ENCODE peak calls at places on chromosomes 4 and X, in four cellular contexts. V is HepG2, K is K562, D is GM12878. E is an unnamed sample.

GRCh38 chr4:102758241-102758871 is 2.4 kb downstream of the MANBA start:
- DNase-seq in D (no peak), K (no peak), V (no peak), E (no peak)

GRCh38 chrX:78105944-78106650 is 2.0 kb downstream of the PGK1 start:
- DNase-seq in V (no peak), K (no peak), D (no peak), E (no peak)

GRCh38 chr4:106502106-106502699 is 133.6 kb upstream of the GIMD1 start:
- DNase-seq in D (no peak), K (peak), V (peak), E (peak)

GRCh38 chrX:123736333-123736921 is 3.6 kb upstream of the THOC2 start:
- DNase-seq in V (no peak), D (no peak), K (no peak), E (no peak)

GRCh38 chr4:124564121-124564520 is 148.4 kb downstream of the ANKRD50 start:
- DNase-seq in V (no peak), K (no peak), D (no peak), E (no peak)

GRCh38 chrX:38973327-38973726 is 172.1 kb downstream of the MID1IP1 start:
- DNase-seq in K (no peak), D (no peak), V (no peak), E (no peak)

GRCh38 chr4:185811509-185812364 is at the start of gene SORBS2:
- DNase-seq in K (no peak), D (peak), V (peak), E (peak)

GRCh38 chrX:39204349-39204748 is 403.1 kb downstream of the MID1IP1 start:
- DNase-seq in D (no peak), K (no peak), V (no peak), E (no peak)

GRCh38 chr4:145301386-145302080 is 121.1 kb upstream of the OTUD4 start:
- DNase-seq in K (no peak), D (no peak), V (no peak), E (no peak)

GRCh38 chrX:129239371-129239770 is 283.9 kb downstream of the SMARCA1 start:
- DNase-seq in V (no peak), K (no peak), D (no peak), E (no peak)

GRCh38 chrX:113512700-113513395 is 672.2 kb upstream of the AMOT start:
- DNase-seq in D (no peak), V (no peak), K (no peak), E (no peak)

GRCh38 chrX:110646386-110646785 is 149.2 kb downstream of the CHRDL1 start:
- DNase-seq in K (no peak), V (no peak), D (no peak), E (no peak)

GRCh38 chr4:84317513-84317912 is 181.6 kb downstream of the NKX6-1 start:
- DNase-seq in D (no peak), K (no peak), V (no peak), E (no peak)

GRCh38 chr4:48694824-48695223 is 85.3 kb downstream of the FRYL start:
- DNase-seq in D (no peak), V (no peak), K (no peak), E (no peak)

GRCh38 chrX:45847966-45848365 is 647.3 kb upstream of the DIPK2B start:
- DNase-seq in D (no peak), K (no peak), V (no peak), E (no peak)

GRCh38 chr4:75248770-75249467 is 265.3 kb downstream of the RCHY1 start:
- DNase-seq in K (no peak), D (no peak), V (no peak), E (no peak)

GRCh38 chrX:100731441-100732281 is at the start of gene SYTL4:
- DNase-seq in D (no peak), V (no peak), K (peak), E (peak)

GRCh38 chr4:168386002-168386401 is 67.5 kb upstream of the DDX60 start:
- DNase-seq in D (no peak), V (no peak), K (no peak), E (no peak)

GRCh38 chrX:136768469-136769084 is 12.2 kb downstream of the ARHGEF6 start:
- DNase-seq in D (no peak), K (peak), V (no peak), E (peak)

GRCh38 chrX:42422961-42423360 is 355.0 kb downstream of the PPP1R2C start:
- DNase-seq in D (no peak), V (no peak), K (no peak), E (no peak)

GRCh38 chr4:121666091-121666679 is 30.6 kb downstream of the ANXA5 start:
- DNase-seq in D (no peak), V (no peak), K (no peak), E (no peak)

GRCh38 chrX:48466696-48467095 is 3.4 kb downstream of the SLC38A5 start:
- DNase-seq in D (no peak), K (peak), V (no peak), E (no peak)

GRCh38 chr4:41656572-41657301 is 91.8 kb downstream of the PHOX2B start:
- DNase-seq in K (no peak), D (no peak), V (no peak), E (no peak)

GRCh38 chr4:170497729-170498128 is 408.0 kb upstream of the AADAT start:
- DNase-seq in K (no peak), D (peak), V (no peak), E (no peak)

GRCh38 chr4:15378055-15378454 is 49.8 kb upstream of the C1QTNF7 start:
- DNase-seq in K (no peak), D (no peak), V (no peak), E (no peak)

GRCh38 chrX:31714797-31715196 is 643.0 kb upstream of the FTHL17 start:
- DNase-seq in D (no peak), V (no peak), K (no peak), E (no peak)

GRCh38 chr4:41934813-41935651 is at the start of gene TMEM33:
- DNase-seq in D (peak), V (peak), K (peak), E (peak)

DNA sequence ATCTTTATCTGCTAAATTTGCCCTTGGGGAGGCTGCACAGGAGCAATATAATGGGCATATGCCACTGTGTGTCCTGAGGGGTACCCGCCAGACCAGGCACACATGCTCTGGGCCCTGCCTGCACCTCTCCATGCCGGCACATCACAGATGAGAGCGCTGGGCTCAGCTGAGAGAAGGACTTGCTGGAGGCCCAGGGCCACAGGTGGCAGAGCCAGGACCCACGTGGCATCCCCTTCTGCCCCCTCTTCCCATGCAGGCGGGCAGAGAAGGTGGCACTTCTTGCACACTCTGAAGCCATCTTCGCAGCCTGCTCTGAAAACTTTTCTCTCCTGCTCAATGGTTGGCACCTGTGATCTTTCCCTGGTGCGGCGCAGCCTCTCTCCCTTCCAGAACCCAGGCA is 20.1 kb downstream of the CPZ start:
- DNase-seq in V (no peak), D (no peak), K (no peak), E (no peak)
- TF ChIP-seq FOXK2 in V (no peak), D (no peak), K (no peak), E (no peak)

GRCh38 chrX:19678941-19679340 is 163.6 kb upstream of the MAP3K15 start:
- DNase-seq in V (no peak), K (no peak), D (peak), E (no peak)
- TF ChIP-seq SP1 in V (no peak), K (no peak), D (no peak), E (no peak)

GRCh38 chrX:153245288-153245731 is 66.2 kb downstream of the MAGEA1 start:
- DNase-seq in D (no peak), V (no peak), K (peak), E (peak)
- TF ChIP-seq FOXK2 in D (no peak), V (no peak), K (peak), E (no peak)

GRCh38 chrX:15973941-15974340 is 119.3 kb upstream of the AP1S2 start:
- DNase-seq in V (no peak), K (no peak), D (no peak), E (no peak)

GRCh38 chrX:15971696-15972095 is 117.1 kb upstream of the AP1S2 start:
- DNase-seq in K (no peak), V (no peak), D (no peak), E (no peak)

GRCh38 chrX:15977644-15978043 is 123.0 kb upstream of the AP1S2 start:
- DNase-seq in V (no peak), D (no peak), K (no peak), E (no peak)

DNA sequence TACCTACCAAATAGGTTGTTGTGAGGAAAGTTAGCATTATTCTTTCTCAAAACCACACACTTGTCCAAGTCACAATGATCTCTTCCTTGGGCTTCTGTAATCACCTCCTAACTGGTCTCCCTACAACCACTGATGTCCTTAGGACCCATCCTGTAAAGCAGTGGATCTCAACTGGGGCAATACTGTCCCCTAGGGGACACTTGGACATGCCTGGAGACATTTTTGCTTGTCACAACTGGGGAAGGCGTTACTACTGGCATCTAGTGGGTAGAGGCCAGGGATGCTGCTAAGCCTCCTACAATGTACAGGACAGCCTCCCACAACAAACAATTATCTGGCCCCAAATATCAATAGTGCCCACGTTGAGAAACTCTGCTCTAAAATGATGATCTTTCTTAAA is 118.7 kb upstream of the AP1S2 start:
- DNase-seq in V (peak), K (peak), D (peak), E (peak)
- TF ChIP-seq SP1 in V (no peak), K (no peak), D (no peak), E (no peak)

GRCh38 chr4:141241986-141242385 is 21.3 kb downstream of the ZNF330 start:
- DNase-seq in V (no peak), K (no peak), D (no peak), E (no peak)

GRCh38 chr4:141246683-141247429 is 26.2 kb downstream of the ZNF330 start:
- DNase-seq in V (no peak), K (peak), D (no peak), E (no peak)

GRCh38 chr4:141246243-141246642 is 25.5 kb downstream of the ZNF330 start:
- DNase-seq in V (no peak), D (no peak), K (no peak), E (no peak)

GRCh38 chr4:141247430-141247780 is 26.7 kb downstream of the ZNF330 start:
- DNase-seq in D (no peak), K (no peak), V (no peak), E (no peak)

DNA sequence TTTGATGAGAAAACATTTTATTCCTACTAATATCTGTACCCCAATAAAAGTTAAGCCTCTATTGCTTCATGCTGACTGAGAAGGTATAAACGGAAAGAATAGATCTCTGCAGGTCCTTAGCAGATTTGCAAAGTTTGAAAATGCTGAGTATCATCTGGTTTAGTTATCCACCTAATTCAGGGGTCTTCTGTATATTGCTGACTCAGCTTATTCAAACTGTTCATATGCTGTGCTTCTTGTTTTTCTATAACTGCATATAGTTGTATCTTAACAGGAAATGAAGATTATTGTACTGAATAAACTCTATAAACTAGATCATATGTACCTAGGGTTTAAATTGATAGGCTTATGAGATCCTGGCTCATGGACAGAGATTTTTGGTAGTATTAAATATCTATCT is 23.7 kb downstream of the ZNF330 start:
- DNase-seq in V (no peak), K (no peak), D (no peak), E (no peak)
- TF ChIP-seq FOXK2 in V (no peak), K (no peak), D (no peak), E (no peak)

E was measured in HEK293T.